ENCODE peak calls at places on chromosome 1, in five cellular contexts. One of them, this sample, is unnamed.
A peak's percentile ranks its signal among the peaks of the same experiment; 100 is the strongest.

GRCh38 chr1:234874291-234875288 is 254.0 kb downstream of the TOMM20 start:
- DNase-seq in thyroid gland: peak; percentile 39
- DNase-seq in transverse colon: no peak
- DNase-seq in prostate gland: no peak
- DNase-seq in adrenal gland: no peak
- DNase-seq in this sample: no peak

GRCh38 chr1:1239247-1239623 is 7.2 kb downstream of the B3GALT6 start:
- DNase-seq in thyroid gland: no peak
- DNase-seq in transverse colon: no peak
- DNase-seq in prostate gland: no peak
- DNase-seq in adrenal gland: no peak
- DNase-seq in this sample: no peak

GRCh38 chr1:24127801-24128363 is 15.1 kb downstream of the IL22RA1 start:
- DNase-seq in thyroid gland: no peak
- DNase-seq in transverse colon: no peak
- DNase-seq in prostate gland: no peak
- DNase-seq in adrenal gland: no peak
- DNase-seq in this sample: no peak

GRCh38 chr1:211135342-211135950 is 1.5 kb upstream of the KCNH1 start:
- DNase-seq in thyroid gland: no peak
- DNase-seq in transverse colon: no peak
- DNase-seq in prostate gland: no peak
- DNase-seq in adrenal gland: no peak
- DNase-seq in this sample: no peak

GRCh38 chr1:217650674-217651073 is 19.5 kb downstream of the SPATA17 start:
- DNase-seq in thyroid gland: no peak
- DNase-seq in transverse colon: no peak
- DNase-seq in prostate gland: no peak
- DNase-seq in adrenal gland: no peak
- DNase-seq in this sample: no peak

GRCh38 chr1:193275773-193276172 is 89.4 kb upstream of the B3GALT2 start:
- DNase-seq in thyroid gland: no peak
- DNase-seq in transverse colon: no peak
- DNase-seq in prostate gland: no peak
- DNase-seq in adrenal gland: no peak
- DNase-seq in this sample: no peak

GRCh38 chr1:156001682-156002171 is 19.0 kb downstream of the SSR2 start:
- DNase-seq in thyroid gland: no peak
- DNase-seq in transverse colon: peak; percentile 44
- DNase-seq in prostate gland: no peak
- DNase-seq in adrenal gland: no peak
- DNase-seq in this sample: no peak

GRCh38 chr1:160171352-160171751 is 19.0 kb upstream of the CASQ1 start:
- DNase-seq in thyroid gland: no peak
- DNase-seq in transverse colon: no peak
- DNase-seq in prostate gland: no peak
- DNase-seq in adrenal gland: no peak
- DNase-seq in this sample: no peak

GRCh38 chr1:98002288-98002687 is 81.5 kb upstream of the DPYD start:
- DNase-seq in thyroid gland: no peak
- DNase-seq in transverse colon: no peak
- DNase-seq in prostate gland: no peak
- DNase-seq in adrenal gland: no peak
- DNase-seq in this sample: no peak

GRCh38 chr1:26328597-26328996 is 10.8 kb downstream of the CD52 start:
- DNase-seq in thyroid gland: no peak
- DNase-seq in transverse colon: no peak
- DNase-seq in prostate gland: no peak
- DNase-seq in adrenal gland: no peak
- DNase-seq in this sample: no peak

GRCh38 chr1:11628767-11629166 is 25.5 kb downstream of the FBXO2 start:
- DNase-seq in thyroid gland: no peak
- DNase-seq in transverse colon: no peak
- DNase-seq in prostate gland: no peak
- DNase-seq in adrenal gland: no peak
- DNase-seq in this sample: no peak

GRCh38 chr1:229819091-229819490 is 193.0 kb downstream of the URB2 start:
- DNase-seq in thyroid gland: no peak
- DNase-seq in transverse colon: no peak
- DNase-seq in prostate gland: no peak
- DNase-seq in adrenal gland: no peak
- DNase-seq in this sample: no peak

GRCh38 chr1:100387209-100387608 is 34.9 kb downstream of the CDC14A start:
- DNase-seq in thyroid gland: peak; percentile 45
- DNase-seq in transverse colon: no peak
- DNase-seq in prostate gland: no peak
- DNase-seq in adrenal gland: no peak
- DNase-seq in this sample: no peak

DNA sequence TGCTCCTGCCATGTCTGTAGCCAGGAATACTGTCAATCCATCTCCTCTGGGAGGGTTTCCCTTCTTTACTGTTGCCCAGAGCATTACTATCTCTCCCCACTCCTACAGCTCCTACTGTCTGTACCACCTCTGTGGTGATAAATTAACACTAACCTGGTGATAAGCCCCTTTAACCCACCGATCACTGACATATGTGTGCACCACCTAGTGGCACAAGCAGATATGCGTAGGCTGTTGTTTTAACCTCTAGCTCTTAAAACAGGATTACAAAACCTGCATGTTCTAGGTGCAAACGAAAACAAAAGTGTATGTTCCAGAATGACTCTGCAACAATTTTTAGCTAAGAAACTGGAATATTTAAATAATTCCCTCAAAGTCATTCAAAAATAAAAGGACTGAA is 93.9 kb upstream of the BEND5 start:
- DNase-seq in thyroid gland: peak; percentile 20
- DNase-seq in transverse colon: no peak
- DNase-seq in prostate gland: no peak
- DNase-seq in adrenal gland: no peak
- DNase-seq in this sample: no peak
- TF ChIP-seq POLR2A in thyroid gland: no peak
- TF ChIP-seq POLR2A in transverse colon: no peak
- TF ChIP-seq POLR2A in prostate gland: no peak
- TF ChIP-seq POLR2A in adrenal gland: no peak
- TF ChIP-seq POLR2A in this sample: no peak

GRCh38 chr1:111351700-111352099 is 61.0 kb downstream of the CHIA start:
- DNase-seq in thyroid gland: no peak
- DNase-seq in transverse colon: no peak
- DNase-seq in prostate gland: no peak
- DNase-seq in adrenal gland: no peak
- DNase-seq in this sample: no peak

GRCh38 chr1:111346089-111346885 is 55.6 kb downstream of the CHIA start:
- DNase-seq in thyroid gland: peak; percentile 97
- DNase-seq in transverse colon: peak; percentile 86
- DNase-seq in prostate gland: peak; percentile 87
- DNase-seq in adrenal gland: peak; percentile 89
- DNase-seq in this sample: peak; percentile 97
- TF ChIP-seq POLR2A in thyroid gland: peak; percentile 30
- TF ChIP-seq POLR2A in transverse colon: no peak
- TF ChIP-seq POLR2A in prostate gland: peak; percentile 46
- TF ChIP-seq POLR2A in adrenal gland: no peak
- TF ChIP-seq POLR2A in this sample: no peak

DNA sequence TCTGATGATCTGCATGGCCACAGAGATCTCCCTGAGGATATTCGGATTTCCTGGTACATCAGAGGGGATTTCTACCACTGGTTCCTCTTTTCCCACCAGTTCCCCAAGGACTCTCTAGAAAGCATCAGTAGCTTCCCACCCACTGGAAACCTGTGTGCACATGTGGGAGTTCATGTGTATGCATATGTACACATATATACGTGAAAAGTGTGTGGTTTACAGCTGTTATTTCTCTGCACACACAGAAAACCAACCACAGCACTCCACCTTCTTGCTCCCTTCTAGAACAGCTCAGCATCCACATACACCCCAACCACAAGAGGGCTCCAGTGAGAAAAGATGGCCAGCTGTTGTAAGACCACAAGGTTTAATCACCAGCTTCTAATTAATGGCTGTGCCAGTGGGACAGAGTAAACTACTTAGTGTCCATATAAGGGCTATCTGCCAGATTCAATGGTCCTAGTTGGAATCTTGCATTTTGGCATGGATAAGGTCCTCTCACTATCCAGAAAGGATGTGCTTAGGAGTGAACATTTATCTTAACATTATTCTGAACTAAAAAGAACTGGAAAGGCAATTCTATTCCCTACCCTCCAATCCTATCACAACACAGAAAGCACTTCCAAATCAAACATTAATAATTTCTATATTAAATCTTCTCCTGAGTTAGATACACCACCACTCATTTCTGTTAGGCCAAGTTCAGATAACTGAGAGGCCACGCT is 24.1 kb downstream of the GPR3 start:
- DNase-seq in thyroid gland: no peak
- DNase-seq in transverse colon: peak; percentile 49
- DNase-seq in prostate gland: no peak
- DNase-seq in adrenal gland: peak; percentile 65
- DNase-seq in this sample: no peak
- TF ChIP-seq POLR2A in thyroid gland: no peak
- TF ChIP-seq POLR2A in transverse colon: no peak
- TF ChIP-seq POLR2A in prostate gland: no peak
- TF ChIP-seq POLR2A in adrenal gland: no peak
- TF ChIP-seq POLR2A in this sample: no peak

DNA sequence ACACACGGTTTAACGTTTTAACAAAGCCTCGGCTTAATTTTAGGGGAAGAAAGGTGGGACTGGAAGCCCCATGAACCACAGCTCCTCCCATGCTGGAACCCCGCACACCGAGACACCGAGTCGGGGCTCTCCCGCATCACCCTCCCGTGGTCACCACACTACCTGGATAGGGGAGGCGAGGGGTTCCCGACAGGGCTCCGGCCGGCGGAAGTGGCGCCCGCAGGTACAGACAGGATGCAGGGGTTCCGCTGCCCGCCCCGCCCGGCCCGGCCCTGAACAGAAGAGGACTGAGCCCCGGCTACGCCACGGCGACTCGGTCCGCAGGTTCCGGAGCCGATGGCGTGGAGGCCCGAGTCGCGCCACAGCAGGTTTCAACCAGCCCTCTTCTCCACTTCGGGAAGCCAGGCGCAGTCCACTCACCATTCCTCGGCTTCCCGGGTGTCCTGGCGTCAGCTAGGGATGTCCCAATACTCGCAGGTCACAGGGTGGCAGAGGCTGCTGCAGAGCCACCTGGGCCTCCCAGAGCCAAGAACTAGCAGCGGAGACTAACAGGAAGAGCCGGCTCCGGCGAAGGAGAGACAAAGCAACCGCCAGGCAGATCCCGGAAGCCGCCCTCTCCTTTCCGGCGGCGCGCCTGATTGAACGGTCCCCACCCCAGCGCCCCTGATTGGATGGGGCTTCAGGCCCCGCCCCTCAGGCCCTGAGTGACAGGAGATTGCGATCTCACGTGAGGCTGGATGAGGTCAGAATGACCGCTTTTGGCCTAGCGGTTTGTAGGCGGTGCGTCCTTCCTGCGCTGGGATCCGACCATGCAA is at the start of gene ZNF669:
- DNase-seq in thyroid gland: peak; percentile 99
- DNase-seq in transverse colon: peak; percentile 98
- DNase-seq in prostate gland: peak; percentile 96
- DNase-seq in adrenal gland: peak; percentile 96
- DNase-seq in this sample: peak; percentile 97
- TF ChIP-seq POLR2A in thyroid gland: no peak
- TF ChIP-seq POLR2A in transverse colon: peak; percentile 92
- TF ChIP-seq POLR2A in prostate gland: peak; percentile 73
- TF ChIP-seq POLR2A in adrenal gland: peak; percentile 77
- TF ChIP-seq POLR2A in this sample: no peak

DNA sequence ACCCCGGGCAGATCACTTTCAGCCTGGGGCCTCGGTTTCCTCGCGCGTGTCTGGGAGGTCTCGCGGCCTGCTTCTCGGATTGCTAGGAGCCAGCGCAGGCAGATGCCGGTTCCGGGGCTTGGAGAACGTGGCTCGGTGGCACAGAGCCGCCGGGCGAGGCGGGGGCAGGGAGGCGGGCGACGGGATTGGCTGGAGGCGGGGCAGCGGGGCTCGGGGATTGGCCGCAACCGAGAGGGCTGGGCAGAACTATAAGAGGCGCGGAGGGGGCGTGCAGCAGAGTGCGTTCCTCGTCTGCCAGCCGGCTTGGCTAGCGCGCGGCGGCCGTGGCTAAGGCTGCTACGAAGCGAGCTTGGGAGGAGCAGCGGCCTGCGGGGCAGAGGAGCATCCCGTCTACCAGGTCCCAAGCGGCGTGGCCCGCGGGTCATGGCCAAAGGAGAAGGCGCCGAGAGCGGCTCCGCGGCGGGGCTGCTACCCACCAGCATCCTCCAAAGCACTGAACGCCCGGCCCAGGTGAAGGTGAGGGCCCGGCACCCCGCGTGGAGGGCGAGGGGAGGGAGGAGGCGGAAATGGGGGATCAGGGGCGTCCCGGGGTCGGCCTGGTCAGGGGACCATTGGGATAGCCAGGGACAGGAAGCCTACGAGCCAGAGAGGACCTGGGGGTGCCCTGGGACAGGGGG is at the start of gene MFSD2A:
- DNase-seq in thyroid gland: peak; percentile 95
- DNase-seq in transverse colon: peak; percentile 96
- DNase-seq in prostate gland: peak; percentile 89
- DNase-seq in adrenal gland: peak; percentile 95
- DNase-seq in this sample: peak; percentile 93
- TF ChIP-seq POLR2A in thyroid gland: no peak
- TF ChIP-seq POLR2A in transverse colon: peak; percentile 93
- TF ChIP-seq POLR2A in prostate gland: peak; percentile 69
- TF ChIP-seq POLR2A in adrenal gland: no peak
- TF ChIP-seq POLR2A in this sample: no peak

GRCh38 chr1:2496746-2497145 is 20.7 kb downstream of the PLCH2 start:
- DNase-seq in thyroid gland: no peak
- DNase-seq in transverse colon: no peak
- DNase-seq in prostate gland: no peak
- DNase-seq in adrenal gland: no peak
- DNase-seq in this sample: no peak

GRCh38 chr1:2495026-2495425 is 18.9 kb downstream of the PLCH2 start:
- DNase-seq in thyroid gland: no peak
- DNase-seq in transverse colon: no peak
- DNase-seq in prostate gland: no peak
- DNase-seq in adrenal gland: no peak
- DNase-seq in this sample: no peak

GRCh38 chr1:2497891-2498290 is 21.8 kb downstream of the PLCH2 start:
- DNase-seq in thyroid gland: no peak
- DNase-seq in transverse colon: no peak
- DNase-seq in prostate gland: no peak
- DNase-seq in adrenal gland: no peak
- DNase-seq in this sample: no peak

GRCh38 chr1:2495546-2495945 is 19.5 kb downstream of the PLCH2 start:
- DNase-seq in thyroid gland: no peak
- DNase-seq in transverse colon: no peak
- DNase-seq in prostate gland: no peak
- DNase-seq in adrenal gland: no peak
- DNase-seq in this sample: no peak

GRCh38 chr1:2496087-2496622 is 20.1 kb downstream of the PLCH2 start:
- DNase-seq in thyroid gland: no peak
- DNase-seq in transverse colon: peak; percentile 19
- DNase-seq in prostate gland: no peak
- DNase-seq in adrenal gland: no peak
- DNase-seq in this sample: no peak
- TF ChIP-seq POLR2A in thyroid gland: no peak
- TF ChIP-seq POLR2A in transverse colon: no peak
- TF ChIP-seq POLR2A in prostate gland: no peak
- TF ChIP-seq POLR2A in adrenal gland: no peak
- TF ChIP-seq POLR2A in this sample: no peak

This sample was measured in lower leg skin.